ENCODE peak calls at places on chromosomes 2 and 18, in ten cellular contexts. H is heart left ventricle, R is choroid plexus epithelial cell, Q is fibroblast of lung, M is lung, U is cardiac muscle cell, K is pancreas, E is aorta, S is astrocyte of the cerebellum, C is fibroblast of pulmonary artery. V is an unnamed sample.
A peak's percentile ranks its signal among the peaks of the same experiment; 100 is the strongest.

GRCh38 chr2:8457620-8458255 is 224.1 kb upstream of the ID2 start:
- DNase-seq in H (no peak), R (no peak), Q (no peak), M (no peak), U (no peak), K (peak; percentile 47), E (no peak), S (no peak), C (no peak), V (no peak)

GRCh38 chr2:9256570-9257043 is 50.0 kb downstream of the ASAP2 start:
- DNase-seq in H (no peak), R (no peak), Q (no peak), M (no peak), U (peak; percentile 56), K (no peak), E (no peak), S (no peak), C (no peak), V (no peak)

GRCh38 chr18:37710731-37711130 is 145.1 kb upstream of the CELF4 start:
- DNase-seq in H (no peak), R (no peak), Q (no peak), M (no peak), U (no peak), K (no peak), E (no peak), S (no peak), C (no peak), V (no peak)

GRCh38 chr2:79832540-79833234 is 319.8 kb downstream of the CTNNA2 start:
- DNase-seq in H (no peak), R (no peak), Q (no peak), M (no peak), U (no peak), K (no peak), E (no peak), S (no peak), C (no peak), V (no peak)

GRCh38 chr2:131418625-131419024 is 54.7 kb upstream of the RAB6D start:
- DNase-seq in H (no peak), R (no peak), Q (no peak), M (no peak), U (no peak), K (no peak), E (no peak), S (no peak), C (no peak), V (no peak)

GRCh38 chr2:95040470-95040869 is 15.0 kb downstream of the MAL start:
- DNase-seq in H (no peak), R (no peak), Q (no peak), M (no peak), U (no peak), K (no peak), E (no peak), S (no peak), C (no peak), V (no peak)

GRCh38 chr2:26352892-26353291 is 6.3 kb upstream of the ADGRF3 start:
- DNase-seq in H (no peak), R (peak; percentile 40), Q (peak; percentile 8), M (no peak), U (no peak), K (no peak), E (no peak), S (no peak), C (no peak), V (no peak)

GRCh38 chr18:58578321-58578720 is 50.6 kb downstream of the ALPK2 start:
- DNase-seq in H (no peak), R (peak; percentile 47), Q (peak; percentile 67), M (no peak), U (peak; percentile 53), K (no peak), E (no peak), S (no peak), C (no peak), V (no peak)

GRCh38 chr18:2981212-2981728 is 31.7 kb downstream of the LPIN2 start:
- DNase-seq in H (no peak), R (peak; percentile 97), Q (peak; percentile 96), M (no peak), U (no peak), K (no peak), E (no peak), S (peak; percentile 28), C (peak; percentile 83), V (no peak)

GRCh38 chr18:2983296-2983695 is 29.6 kb downstream of the LPIN2 start:
- DNase-seq in H (no peak), R (no peak), Q (no peak), M (no peak), U (no peak), K (no peak), E (no peak), S (no peak), C (no peak), V (no peak)

GRCh38 chr18:2984703-2985261 is 28.2 kb downstream of the LPIN2 start:
- DNase-seq in H (no peak), R (no peak), Q (no peak), M (no peak), U (no peak), K (no peak), E (no peak), S (no peak), C (no peak), V (peak; percentile 80)

GRCh38 chr18:2980607-2980923 is 32.4 kb downstream of the LPIN2 start:
- DNase-seq in H (no peak), R (no peak), Q (no peak), M (no peak), U (no peak), K (no peak), E (no peak), S (no peak), C (no peak), V (peak; percentile 40)

DNA sequence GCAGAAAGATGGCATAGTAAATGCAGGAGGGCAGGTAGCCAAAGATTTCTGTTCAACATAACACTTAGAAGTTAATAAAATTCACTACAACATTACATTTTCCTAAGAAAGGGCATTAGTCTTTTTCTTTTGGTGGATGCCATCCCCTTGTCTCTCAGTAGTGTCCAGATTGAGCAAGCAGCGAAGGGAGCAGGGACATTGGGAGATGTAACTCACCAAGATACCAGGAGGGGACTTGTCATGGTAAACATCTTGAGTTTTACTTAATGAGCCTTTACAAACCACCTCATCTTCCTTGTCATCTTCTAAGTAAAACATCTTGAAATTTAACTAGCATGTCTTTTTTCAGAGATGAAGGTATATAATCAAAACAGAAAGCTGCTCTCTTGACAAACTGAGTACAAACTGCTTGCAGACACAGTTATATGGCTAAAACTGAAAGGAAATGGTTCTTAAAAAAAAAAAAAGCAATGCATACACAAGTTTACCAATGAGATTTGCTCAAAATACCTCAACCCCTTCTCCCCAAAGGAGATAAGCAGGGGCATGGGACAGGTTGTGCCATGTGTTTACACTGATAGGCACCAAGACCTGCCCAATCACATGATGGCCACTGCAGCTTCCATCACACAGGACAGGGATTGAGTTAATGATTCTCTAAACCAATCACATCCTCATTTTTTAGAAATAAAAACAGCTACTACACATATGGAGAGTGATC is 30.3 kb downstream of the LPIN2 start:
- DNase-seq in H (no peak), R (no peak), Q (no peak), M (no peak), U (no peak), K (no peak), E (no peak), S (no peak), C (no peak), V (peak; percentile 90)
- H3K4me3 ChIP-seq in H (peak overlapping the region; percentile 22), R (no peak overlapping the region), Q (peak overlapping the region; percentile 6), M (no peak overlapping the region), U (no peak overlapping the region), K (no peak overlapping the region), E (no peak overlapping the region), S (no peak overlapping the region), C (no peak overlapping the region), V (peak overlapping the region; percentile 50)

GRCh38 chr2:96156926-96157648 is 11.8 kb upstream of the DUSP2 start:
- DNase-seq in H (no peak), R (no peak), Q (no peak), M (no peak), U (no peak), K (no peak), E (no peak), S (no peak), C (no peak), V (peak; percentile 43)

GRCh38 chr2:96159084-96159830 is 14.0 kb upstream of the DUSP2 start:
- DNase-seq in H (no peak), R (no peak), Q (no peak), M (no peak), U (no peak), K (no peak), E (no peak), S (no peak), C (no peak), V (no peak)

GRCh38 chr2:96156011-96156820 is 11.0 kb upstream of the DUSP2 start:
- DNase-seq in H (no peak), R (no peak), Q (no peak), M (no peak), U (no peak), K (no peak), E (no peak), S (no peak), C (no peak), V (peak; percentile 16)

GRCh38 chr2:96158554-96158940 is 13.3 kb upstream of the DUSP2 start:
- DNase-seq in H (no peak), R (no peak), Q (no peak), M (no peak), U (no peak), K (no peak), E (no peak), S (no peak), C (no peak), V (no peak)

GRCh38 chr2:96157649-96158553 is 12.7 kb upstream of the DUSP2 start:
- DNase-seq in H (no peak), R (peak; percentile 52), Q (no peak), M (no peak), U (no peak), K (no peak), E (no peak), S (no peak), C (no peak), V (no peak)
- H3K4me3 ChIP-seq in H (no peak overlapping the region), R (peak overlapping the region; percentile 11), Q (no peak overlapping the region), M (no peak overlapping the region), U (no peak overlapping the region), K (no peak overlapping the region), E (no peak overlapping the region), S (no peak overlapping the region), C (no peak overlapping the region), V (no peak overlapping the region)

GRCh38 chr2:100228415-100228814 is 86.0 kb upstream of the AFF3 start:
- DNase-seq in H (no peak), R (no peak), Q (no peak), M (no peak), U (no peak), K (no peak), E (no peak), S (no peak), C (no peak), V (no peak)
- H3K4me3 ChIP-seq in H (no peak overlapping the region), R (no peak overlapping the region), Q (no peak overlapping the region), M (no peak overlapping the region), U (no peak overlapping the region), K (no peak overlapping the region), E (no peak overlapping the region), S (no peak overlapping the region), C (no peak overlapping the region), V (no peak overlapping the region)

GRCh38 chr2:162694255-162694654 is 144.3 kb downstream of the KCNH7 start:
- DNase-seq in H (no peak), R (no peak), Q (no peak), M (no peak), U (no peak), K (no peak), E (no peak), S (no peak), C (no peak), V (no peak)

DNA sequence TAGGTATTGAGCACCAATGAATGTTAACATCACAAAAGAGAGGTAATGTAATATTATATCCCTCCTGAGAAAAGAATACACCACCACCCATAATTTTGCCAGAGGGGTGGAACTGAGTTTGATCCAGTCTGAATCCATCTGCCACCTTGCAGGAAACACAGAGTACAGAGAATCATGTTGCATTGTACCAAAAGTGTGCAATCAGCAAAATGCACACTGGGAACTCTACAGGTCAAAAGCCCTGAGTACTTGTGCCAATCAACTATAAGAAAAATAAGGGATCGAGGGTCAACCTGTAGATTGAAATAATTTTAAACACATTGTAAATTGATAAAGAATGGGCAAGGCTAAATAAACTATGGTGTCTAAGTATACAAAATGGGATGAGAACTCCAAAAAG is 141.5 kb downstream of the KCNH7 start:
- DNase-seq in H (no peak), R (no peak), Q (no peak), M (no peak), U (no peak), K (no peak), E (no peak), S (no peak), C (no peak), V (no peak)
- H3K4me3 ChIP-seq in H (no peak overlapping the region), R (no peak overlapping the region), Q (no peak overlapping the region), M (no peak overlapping the region), U (no peak overlapping the region), K (no peak overlapping the region), E (no peak overlapping the region), S (no peak overlapping the region), C (no peak overlapping the region), V (no peak overlapping the region)